ENCODE peak calls at places on chromosomes 6 and 20, in seven cellular contexts. A is endothelial cell; X is CMK; P is thoracic aorta; O is activated CD8-positive, alpha-beta memory T cell treated with anti-CD3 and anti-CD28 coated beads for 24 hours; W is pancreas; H is AG08395. Z is an unnamed sample.

GRCh38 chr6:13331516-13332348 is 3.4 kb upstream of the TBC1D7 start:
- DNase-seq in W (no peak), O (no peak), X (no peak), H (no peak), P (no peak), A (no peak), Z (no peak)

GRCh38 chr20:38173237-38174156 is 8.4 kb upstream of the TGM2 start:
- DNase-seq in P (peak), X (no peak), A (no peak), W (no peak), H (peak), O (no peak), Z (no peak)

GRCh38 chr6:134342972-134343371 is 25.1 kb upstream of the SGK1 start:
- DNase-seq in W (no peak), P (no peak), X (no peak), A (no peak), H (no peak), O (no peak), Z (no peak)

GRCh38 chr6:169140986-169141495 is 112.6 kb downstream of the THBS2 start:
- DNase-seq in W (no peak), H (no peak), A (no peak), O (no peak), X (no peak), P (no peak), Z (no peak)

GRCh38 chr6:28659250-28659566 is 133.5 kb downstream of the GPX5 start:
- DNase-seq in P (no peak), A (no peak), H (no peak), O (no peak), X (no peak), W (no peak), Z (no peak)

GRCh38 chr20:62025832-62026563 is 39.7 kb downstream of the TAF4 start:
- DNase-seq in H (peak), P (no peak), W (no peak), O (no peak), A (no peak), X (peak), Z (no peak)

GRCh38 chr20:41594514-41595322 is 23.5 kb downstream of the CHD6 start:
- DNase-seq in W (no peak), P (no peak), X (no peak), A (no peak), O (no peak), H (no peak), Z (no peak)

GRCh38 chr6:161411265-161411944 is 137.5 kb upstream of the AGPAT4 start:
- DNase-seq in W (no peak), H (no peak), O (no peak), A (no peak), X (no peak), P (no peak), Z (no peak)

GRCh38 chr6:52098649-52099184 is 11.3 kb upstream of the PKHD1 start:
- DNase-seq in P (no peak), W (no peak), O (no peak), A (no peak), X (no peak), H (no peak), Z (no peak)

Z was measured in colonic mucosa.